ENCODE peak calls at places on chromosome 3, in four cellular contexts. B, T, I and E are unnamed samples.

GRCh38 chr3:190941694-190942280 is 79.3 kb upstream of the GMNC start:
- DNase-seq in B (no peak), T (no peak), I (no peak), E (no peak)

GRCh38 chr3:119913021-119913420 is 131.1 kb downstream of the NR1I2 start:
- DNase-seq in B (no peak), I (no peak), T (no peak), E (peak; percentile 32)

GRCh38 chr3:70110066-70110465 is 110.5 kb downstream of the SAMMSON start:
- DNase-seq in T (no peak), I (no peak), B (no peak), E (no peak)

GRCh38 chr3:12716605-12717121 is 42.4 kb downstream of the TMEM40 start:
- DNase-seq in T (no peak), I (no peak), B (peak; percentile 62), E (no peak)

GRCh38 chr3:146449584-146449983 is 19.8 kb downstream of the PLSCR2 start:
- DNase-seq in T (no peak), B (no peak), I (no peak), E (no peak)

GRCh38 chr3:51353566-51354140 is 31.4 kb upstream of the MANF start:
- DNase-seq in I (no peak), B (no peak), T (peak; percentile 18), E (no peak)

GRCh38 chr3:56958879-56959607 is 101.4 kb upstream of the SPATA12 start:
- DNase-seq in T (no peak), B (no peak), I (no peak), E (no peak)

GRCh38 chr3:111999924-112000835 is 1.5 kb downstream of the TAGLN3 start:
- DNase-seq in T (no peak), B (peak; percentile 27), I (no peak), E (peak; percentile 27)

GRCh38 chr3:141921316-141921715 is 44.9 kb downstream of the ATP1B3 start:
- DNase-seq in T (no peak), B (no peak), I (no peak), E (no peak)

GRCh38 chr3:8563597-8563996 is 62.0 kb downstream of the LMCD1 start:
- DNase-seq in B (no peak), I (no peak), T (no peak), E (no peak)

GRCh38 chr3:39637807-39638206 is 170.3 kb downstream of the MOBP start:
- DNase-seq in I (no peak), B (peak; percentile 16), T (no peak), E (peak; percentile 67)

GRCh38 chr3:77348244-77348855 is 308.5 kb downstream of the ROBO2 start:
- DNase-seq in T (no peak), I (no peak), B (no peak), E (peak; percentile 42)

GRCh38 chr3:25091938-25092337 is 336.1 kb upstream of the RARB start:
- DNase-seq in T (no peak), B (no peak), I (no peak), E (no peak)

GRCh38 chr3:25099662-25100061 is 328.4 kb upstream of the RARB start:
- DNase-seq in T (no peak), I (peak; percentile 10), B (no peak), E (no peak)

GRCh38 chr3:25094932-25095690 is 333.0 kb upstream of the RARB start:
- DNase-seq in T (no peak), B (no peak), I (no peak), E (no peak)

GRCh38 chr3:25097023-25097422 is 331.0 kb upstream of the RARB start:
- DNase-seq in B (peak; percentile 14), I (no peak), T (no peak), E (no peak)

DNA sequence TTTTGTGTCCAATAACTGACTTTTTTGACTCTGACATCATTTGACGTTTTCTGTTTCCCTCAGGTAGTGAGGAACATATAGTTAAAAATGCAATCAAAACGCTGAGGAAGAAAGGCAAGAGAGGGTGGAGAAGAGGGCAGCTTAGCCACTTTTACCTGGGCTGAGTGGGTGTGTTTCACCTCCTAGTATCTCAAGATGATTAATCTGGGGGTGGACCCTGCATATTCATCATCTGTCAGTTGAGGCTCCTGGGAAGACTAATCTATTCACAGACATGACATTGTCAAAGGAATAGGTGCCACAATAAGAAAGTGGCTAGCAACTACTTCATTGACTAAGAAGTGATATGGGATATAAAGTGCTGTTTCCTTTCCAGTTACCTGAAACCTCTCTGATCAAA is 331.5 kb upstream of the RARB start:
- DNase-seq in B (no peak), I (no peak), T (no peak), E (peak; percentile 2)
- H3K4me3 ChIP-seq in B (no peak overlapping the region), I (no peak overlapping the region), T (no peak overlapping the region), E (no peak overlapping the region)

GRCh38 chr3:43995078-43995928 is 246.4 kb upstream of the TOPAZ1 start:
- DNase-seq in I (no peak), B (no peak), T (no peak), E (peak; percentile 46)
- TF ChIP-seq CTCF in I (no peak), B (no peak), T (no peak), E (no peak)

GRCh38 chr3:30496496-30496966 is 109.9 kb upstream of the TGFBR2 start:
- DNase-seq in B (peak; percentile 90), T (peak; percentile 92), I (no peak), E (peak; percentile 56)
- H3K4me3 ChIP-seq in B (no peak overlapping the region), T (no peak overlapping the region), I (no peak overlapping the region), E (no peak overlapping the region)

DNA sequence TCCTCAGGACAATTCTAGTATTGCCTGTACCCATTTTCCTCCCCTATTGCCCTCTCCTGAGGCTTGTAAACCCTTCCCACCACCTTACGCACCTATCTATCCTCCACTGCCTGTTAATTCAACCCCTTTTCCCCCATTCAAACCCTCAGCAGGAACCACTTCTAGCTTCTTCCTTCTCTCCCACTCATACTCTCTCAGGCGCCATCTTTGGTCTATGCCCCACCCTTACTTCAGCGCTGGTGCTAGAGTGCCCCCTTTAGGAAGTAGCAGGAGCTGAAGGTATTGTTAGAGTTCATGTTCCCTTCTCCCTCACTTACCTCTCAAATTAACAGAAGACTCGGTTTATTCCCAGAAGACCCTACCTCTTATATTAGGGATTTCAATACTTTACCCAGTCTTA is 121.8 kb upstream of the NLGN1 start:
- DNase-seq in T (no peak), B (no peak), I (no peak), E (no peak)
- TF ChIP-seq CTCF in T (no peak), B (no peak), I (no peak), E (no peak)

DNA sequence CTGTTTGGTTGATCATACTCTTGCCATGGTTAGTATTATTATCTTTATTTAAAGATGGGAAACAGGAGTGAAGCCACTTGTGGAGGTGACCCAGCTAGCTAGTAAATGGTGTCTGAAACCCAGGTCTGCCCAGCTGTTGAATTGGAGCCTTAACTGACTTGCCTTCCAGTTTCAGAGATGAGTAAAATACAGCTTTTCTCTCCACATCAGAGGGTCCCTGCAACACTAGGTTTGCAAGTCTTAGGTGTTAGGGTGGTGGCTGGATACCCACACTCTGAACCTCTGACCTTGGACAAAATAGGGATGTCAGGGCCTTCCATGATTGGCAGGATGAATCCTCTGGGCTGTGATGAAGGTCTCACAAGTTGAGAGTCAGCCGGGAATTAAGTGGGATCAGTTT is 4.1 kb downstream of the FLNB start:
- DNase-seq in I (no peak), T (no peak), B (no peak), E (no peak)
- H3K4me3 ChIP-seq in I (no peak overlapping the region), T (no peak overlapping the region), B (no peak overlapping the region), E (no peak overlapping the region)

GRCh38 chr3:194313642-194314430 is 37.3 kb downstream of the CPN2 start:
- DNase-seq in T (peak; percentile 94), B (peak; percentile 53), I (no peak), E (no peak)
- TF ChIP-seq CTCF in T (no peak), B (no peak), I (no peak), E (peak; percentile 9)